ENCODE peak calls at places on chromosomes 13 and 19, in nine cellular contexts. O, N, D, J, V, C, Y, A and X are unnamed samples.

GRCh38 chr19:43290568-43291359 is 21.4 kb upstream of the PSG9 start:
- DNase-seq in O (no peak), N (no peak), D (no peak), J (no peak), V (no peak), C (no peak), Y (no peak), A (no peak), X (peak; percentile 15)

GRCh38 chr19:48368942-48369341 is 4.8 kb downstream of the SYNGR4 start:
- DNase-seq in O (no peak), N (no peak), D (no peak), J (no peak), V (no peak), C (no peak), Y (no peak), A (no peak), X (no peak)

GRCh38 chr13:47454986-47455385 is 546.1 kb downstream of the SUCLA2 start:
- DNase-seq in O (no peak), N (no peak), D (no peak), J (no peak), V (no peak), C (no peak), Y (no peak), A (no peak), X (no peak)

GRCh38 chr19:34943861-34944573 is 17.3 kb downstream of the ZNF30 start:
- DNase-seq in O (no peak), N (no peak), D (no peak), J (no peak), V (no peak), C (no peak), Y (no peak), A (no peak), X (no peak)

GRCh38 chr19:7857727-7858701 is 16.2 kb downstream of the PRR36 start:
- DNase-seq in O (peak; percentile 84), N (no peak), D (no peak), J (no peak), V (no peak), C (no peak), Y (no peak), A (no peak), X (no peak)

GRCh38 chr13:50894042-50894441 is 15.5 kb upstream of the RNASEH2B start:
- DNase-seq in O (no peak), N (no peak), D (no peak), J (no peak), V (no peak), C (no peak), Y (no peak), A (no peak), X (peak; percentile 70)

GRCh38 chr13:114129649-114130062 is 2.8 kb downstream of the RASA3 start:
- DNase-seq in O (no peak), N (no peak), D (no peak), J (no peak), V (no peak), C (no peak), Y (peak; percentile 50), A (no peak), X (peak; percentile 78)

GRCh38 chr13:112443191-112444000 is 67.2 kb downstream of the SPACA7 start:
- DNase-seq in O (peak; percentile 28), N (no peak), D (no peak), J (peak; percentile 64), V (no peak), C (no peak), Y (no peak), A (no peak), X (peak; percentile 28)

GRCh38 chr13:93080166-93080565 is 146.4 kb upstream of the GPC6 start:
- DNase-seq in O (no peak), N (no peak), D (no peak), J (no peak), V (no peak), C (no peak), Y (no peak), A (no peak), X (no peak)

GRCh38 chr13:93079294-93079693 is 147.3 kb upstream of the GPC6 start:
- DNase-seq in O (no peak), N (no peak), D (no peak), J (peak; percentile 14), V (no peak), C (no peak), Y (no peak), A (no peak), X (no peak)

GRCh38 chr13:93086329-93086728 is 140.3 kb upstream of the GPC6 start:
- DNase-seq in O (no peak), N (no peak), D (no peak), J (no peak), V (peak; percentile 30), C (no peak), Y (no peak), A (no peak), X (no peak)

GRCh38 chr13:93080587-93080986 is 146.0 kb upstream of the GPC6 start:
- DNase-seq in O (no peak), N (no peak), D (no peak), J (no peak), V (no peak), C (no peak), Y (no peak), A (no peak), X (no peak)
- TF ChIP-seq MAX in O (no peak), N (no peak), D (no peak), J (no peak), V (no peak), C (no peak), Y (no peak), A (no peak), X (no peak)

GRCh38 chr13:85798999-85799646 is at the start of gene SLITRK6:
- DNase-seq in O (no peak), N (peak; percentile 1), D (peak; percentile 15), J (peak; percentile 9), V (no peak), C (peak; percentile 17), Y (no peak), A (no peak), X (peak; percentile 3)
- TF ChIP-seq CTCF in O (no peak), N (peak; percentile 9), D (no peak), J (peak; percentile 35), V (no peak), C (no peak), Y (no peak), A (no peak), X (no peak)

DNA sequence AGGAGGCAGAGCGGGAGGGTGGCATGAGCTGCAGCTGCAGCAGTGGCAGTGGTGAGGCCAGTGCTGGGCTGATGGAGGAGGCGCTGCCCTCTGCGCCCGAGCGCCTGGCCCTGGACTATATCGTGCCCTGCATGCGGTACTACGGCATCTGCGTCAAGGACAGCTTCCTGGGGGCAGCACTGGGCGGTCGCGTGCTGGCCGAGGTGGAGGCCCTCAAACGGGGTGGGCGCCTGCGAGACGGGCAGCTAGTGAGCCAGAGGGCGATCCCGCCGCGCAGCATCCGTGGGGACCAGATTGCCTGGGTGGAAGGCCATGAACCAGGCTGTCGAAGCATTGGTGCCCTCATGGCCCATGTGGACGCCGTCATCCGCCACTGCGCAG is 2.0 kb downstream of the EGLN2 start:
- DNase-seq in O (no peak), N (no peak), D (no peak), J (no peak), V (no peak), C (no peak), Y (no peak), A (no peak), X (no peak)
- H3K4me3 ChIP-seq in O (peak overlapping the region; percentile 13), N (no peak overlapping the region), D (no peak overlapping the region), J (peak overlapping the region; percentile 80), V (no peak overlapping the region), C (no peak overlapping the region), Y (no peak overlapping the region), A (peak overlapping the region; percentile 98), X (peak overlapping the region; percentile 34)

GRCh38 chr13:30339721-30340366 is 32.5 kb upstream of the KATNAL1 start:
- DNase-seq in O (no peak), N (no peak), D (no peak), J (no peak), V (no peak), C (no peak), Y (no peak), A (no peak), X (peak; percentile 24)
- TF ChIP-seq MAX in O (no peak), N (no peak), D (no peak), J (no peak), V (no peak), C (no peak), Y (no peak), A (no peak), X (no peak)

DNA sequence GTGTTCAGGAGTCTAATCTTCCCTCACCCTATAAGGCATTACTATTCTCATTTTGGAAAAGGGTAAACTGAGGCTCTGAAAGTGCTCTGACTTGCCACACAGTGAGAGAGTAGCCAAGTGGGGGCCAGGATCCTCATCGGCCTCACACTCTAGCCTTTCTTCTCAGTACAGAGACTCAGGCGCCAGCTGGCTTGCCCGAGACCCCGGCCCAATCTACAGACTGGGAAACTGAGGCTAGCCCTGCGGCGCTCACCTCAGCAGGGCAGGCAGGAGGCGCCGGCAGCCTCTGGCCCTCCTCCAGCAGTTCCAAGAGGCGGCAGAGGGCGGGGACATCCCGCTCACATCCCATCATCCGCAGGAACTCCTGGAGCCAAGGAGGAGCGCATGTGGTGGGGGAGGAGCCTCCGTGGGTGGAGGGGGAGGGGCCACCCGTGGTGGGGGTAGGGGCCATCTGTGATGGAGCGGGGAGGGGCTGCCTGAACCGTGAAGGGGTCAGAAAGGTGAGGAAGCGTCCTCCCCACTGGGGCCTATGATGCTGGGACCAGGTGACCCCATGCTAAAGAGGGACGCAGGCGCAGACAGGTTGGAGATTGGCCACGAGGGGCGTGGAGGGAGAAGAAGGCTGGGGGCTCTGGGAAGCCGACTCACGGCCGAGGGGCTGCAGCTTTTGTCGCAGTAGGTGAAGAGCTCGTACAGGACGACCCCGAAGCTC is 8.7 kb upstream of the INSL3 start:
- DNase-seq in O (peak; percentile 66), N (peak; percentile 87), D (peak; percentile 72), J (peak; percentile 96), V (no peak), C (peak; percentile 89), Y (no peak), A (no peak), X (no peak)
- TF ChIP-seq CTCF in O (no peak), N (no peak), D (peak; percentile 16), J (peak; percentile 16), V (no peak), C (peak; percentile 9), Y (no peak), A (no peak), X (no peak)